ENCODE peak calls at places on chromosomes 13 and 19, in nine cellular contexts. I, X, Q, R, A, O, K, V and C are unnamed samples.

GRCh38 chr19:6126335-6126974 is 9.0 kb upstream of the ACSBG2 start:
- DNase-seq in I (no peak), X (peak; percentile 61), Q (peak; percentile 63), R (no peak), A (peak; percentile 81), O (no peak), K (no peak), V (peak; percentile 73), C (no peak)

GRCh38 chr19:19538077-19538764 is at the start of gene CILP2:
- DNase-seq in I (no peak), X (no peak), Q (no peak), R (no peak), A (no peak), O (peak; percentile 44), K (peak; percentile 35), V (peak; percentile 41), C (no peak)

GRCh38 chr13:74134777-74135305 is 637 bp upstream of the KLF12 start:
- DNase-seq in I (peak; percentile 48), X (peak; percentile 80), Q (no peak), R (no peak), A (peak; percentile 47), O (no peak), K (no peak), V (peak; percentile 68), C (peak; percentile 18)

GRCh38 chr13:106596287-106596937 is 28.5 kb upstream of the ARGLU1 start:
- DNase-seq in I (no peak), X (no peak), Q (no peak), R (no peak), A (no peak), O (no peak), K (no peak), V (no peak), C (no peak)

GRCh38 chr19:720691-721160 is 12.0 kb downstream of the PALM start:
- DNase-seq in I (no peak), X (no peak), Q (no peak), R (peak; percentile 84), A (no peak), O (no peak), K (no peak), V (no peak), C (no peak)

GRCh38 chr13:42594577-42595571 is 20.9 kb downstream of the TNFSF11 start:
- DNase-seq in I (peak; percentile 49), X (peak; percentile 63), Q (peak; percentile 27), R (peak; percentile 70), A (peak; percentile 89), O (no peak), K (peak; percentile 30), V (peak; percentile 60), C (peak; percentile 46)

GRCh38 chr19:4051175-4052101 is 15.3 kb downstream of the ZBTB7A start:
- DNase-seq in I (no peak), X (no peak), Q (peak; percentile 55), R (no peak), A (peak; percentile 95), O (no peak), K (no peak), V (peak; percentile 80), C (no peak)

GRCh38 chr13:26460652-26461051 is 96.8 kb upstream of the WASF3 start:
- DNase-seq in I (no peak), X (no peak), Q (no peak), R (no peak), A (no peak), O (no peak), K (no peak), V (peak; percentile 20), C (no peak)

GRCh38 chr19:27774827-27775226 is 1438.1 kb downstream of the UQCRFS1 start:
- DNase-seq in I (no peak), X (no peak), Q (no peak), R (no peak), A (no peak), O (no peak), K (no peak), V (peak; percentile 4), C (no peak)

GRCh38 chr19:46979770-46980105 is 39.9 kb upstream of the NPAS1 start:
- DNase-seq in I (no peak), X (no peak), Q (no peak), R (no peak), A (no peak), O (no peak), K (no peak), V (no peak), C (no peak)